ENCODE peak calls at places on chromosomes 5 and 9, in ten cellular contexts. A is GF-D8; P is posterior cingulate gyrus; K is fibroblast of lung; F is stimulated activated CD8-positive, alpha-beta memory T cell treated with anti-CD3 and anti-CD28 coated beads, Interleukin-7, amount 100 ng/mL, for 1 hour; H is activated CD4-positive, alpha-beta T cell treated with anti-CD3 and anti-CD28 coated beads for 24 hours; Q is midbrain; Y is activated naive CD4-positive, alpha-beta T cell treated with anti-CD3 and anti-CD28 coated beads, Interleukin-2, amount 10 ng/mL, durations not matched to agents 7 days and 5 days; X is NCI-H1092 treated with DMSO at 0.1 percent for 48 hours; S is ELR. U is an unnamed sample.
A peak's percentile ranks its signal among the peaks of the same experiment; 100 is the strongest.

GRCh38 chr5:179841621-179842020 is 17.0 kb downstream of the MRNIP start:
- DNase-seq in P (no peak), Y (no peak), Q (no peak), F (no peak), H (no peak), A (no peak), S (no peak), K (no peak), X (no peak), U (no peak)

GRCh38 chr5:8756498-8757084 is 789.3 kb downstream of the SEMA5A start:
- DNase-seq in Q (peak; percentile 79), S (peak; percentile 70), Y (no peak), X (peak; percentile 35), H (no peak), P (peak; percentile 60), K (peak; percentile 49), F (no peak), A (no peak), U (peak; percentile 73)

GRCh38 chr5:150066901-150067396 is 19.4 kb downstream of the CSF1R start:
- DNase-seq in Y (peak; percentile 20), H (no peak), S (peak; percentile 90), F (no peak), K (peak; percentile 72), Q (no peak), X (no peak), A (peak; percentile 23), P (no peak), U (peak; percentile 38)

GRCh38 chr9:83247732-83248131 is 184.8 kb upstream of the RASEF start:
- DNase-seq in Y (no peak), H (no peak), F (no peak), A (no peak), Q (no peak), X (no peak), S (no peak), P (no peak), K (no peak), U (no peak)

GRCh38 chr9:3863114-3863528 is 337.3 kb upstream of the RFX3 start:
- DNase-seq in A (no peak), S (peak; percentile 99), X (no peak), F (no peak), P (no peak), Y (no peak), Q (peak; percentile 60), H (no peak), K (peak; percentile 95), U (peak; percentile 68)

GRCh38 chr9:132662152-132662945 is 7.4 kb downstream of the DDX31 start:
- DNase-seq in H (no peak), X (no peak), F (no peak), P (no peak), Y (no peak), Q (no peak), K (no peak), A (no peak), S (no peak), U (no peak)

GRCh38 chr9:6304232-6304631 is 23.9 kb upstream of the TPD52L3 start:
- DNase-seq in X (no peak), F (no peak), Y (no peak), Q (no peak), H (no peak), K (no peak), P (no peak), S (no peak), A (no peak), U (no peak)

GRCh38 chr5:72191404-72191803 is 84.1 kb downstream of the MAP1B start:
- DNase-seq in S (no peak), P (no peak), Q (no peak), K (no peak), H (no peak), F (no peak), X (no peak), A (no peak), Y (no peak), U (no peak)

GRCh38 chr9:88781500-88782391 is 209.5 kb upstream of the S1PR3 start:
- DNase-seq in F (no peak), S (peak; percentile 24), P (no peak), Q (no peak), K (peak; percentile 77), X (no peak), H (no peak), A (no peak), Y (no peak), U (peak; percentile 83)

GRCh38 chr5:163281512-163281911 is 155.9 kb upstream of the CCNG1 start:
- DNase-seq in S (no peak), Y (no peak), X (no peak), Q (no peak), P (no peak), K (no peak), A (no peak), F (no peak), H (no peak), U (no peak)

GRCh38 chr5:36728697-36729543 is 122.5 kb downstream of the SLC1A3 start:
- DNase-seq in P (no peak), A (peak; percentile 36), H (no peak), K (peak; percentile 56), Q (peak; percentile 77), Y (no peak), X (peak; percentile 37), F (no peak), S (peak; percentile 78), U (peak; percentile 81)

GRCh38 chr5:65072836-65073620 is 304.3 kb downstream of the CWC27 start:
- DNase-seq in A (no peak), X (no peak), P (no peak), K (peak; percentile 75), Y (no peak), Q (no peak), H (no peak), F (no peak), S (no peak), U (peak; percentile 78)

GRCh38 chr5:56269216-56269927 is 36.2 kb upstream of the ANKRD55 start:
- DNase-seq in K (peak; percentile 37), X (peak; percentile 1), Q (no peak), Y (peak; percentile 52), A (no peak), S (peak; percentile 71), F (no peak), H (no peak), P (no peak), U (peak; percentile 73)

GRCh38 chr9:13143281-13143680 is 136.2 kb downstream of the MPDZ start:
- DNase-seq in Q (peak; percentile 52), K (no peak), X (peak; percentile 41), P (no peak), H (no peak), Y (no peak), A (no peak), F (no peak), S (no peak), U (peak; percentile 10)

GRCh38 chr9:91907387-91908292 is 42.4 kb downstream of the ROR2 start:
- DNase-seq in P (no peak), S (no peak), K (peak; percentile 41), H (no peak), Q (no peak), X (no peak), A (no peak), F (no peak), Y (no peak), U (no peak)

GRCh38 chr9:91164724-91165520 is 196.8 kb downstream of the AUH start:
- DNase-seq in Y (peak; percentile 81), H (peak; percentile 52), A (peak; percentile 53), F (peak; percentile 45), Q (no peak), S (peak; percentile 99), X (no peak), K (peak; percentile 100), P (no peak), U (peak; percentile 63)

GRCh38 chr5:127296321-127296720 is 5.7 kb downstream of the MEGF10 start:
- DNase-seq in K (peak; percentile 75), F (no peak), S (peak; percentile 82), H (no peak), Q (no peak), P (no peak), Y (no peak), X (no peak), A (no peak), U (peak; percentile 40)

GRCh38 chr5:67015577-67016290 is 180.9 kb downstream of the CD180 start:
- DNase-seq in F (no peak), H (no peak), K (peak; percentile 91), S (peak; percentile 68), X (peak; percentile 66), P (no peak), Q (no peak), A (no peak), Y (no peak), U (peak; percentile 89)

GRCh38 chr5:5363045-5363444 is 59.4 kb upstream of the ICE1 start:
- DNase-seq in A (no peak), S (peak; percentile 36), H (no peak), F (no peak), Y (no peak), P (no peak), K (peak; percentile 15), X (no peak), Q (no peak), U (no peak)

GRCh38 chr9:68731857-68732256 is 26.8 kb downstream of the PIP5K1B start:
- DNase-seq in X (no peak), A (no peak), F (no peak), P (no peak), K (no peak), H (no peak), S (no peak), Q (no peak), Y (no peak), U (no peak)

GRCh38 chr9:121744687-121745395 is 93.4 kb downstream of the DAB2IP start:
- DNase-seq in H (no peak), A (no peak), K (peak; percentile 75), Q (no peak), X (no peak), S (peak; percentile 72), Y (no peak), F (no peak), P (no peak), U (no peak)

GRCh38 chr5:104421431-104421830 is 858.8 kb upstream of the NUDT12 start:
- DNase-seq in Q (no peak), A (no peak), Y (no peak), P (no peak), F (no peak), X (no peak), K (no peak), H (no peak), S (no peak), U (no peak)

GRCh38 chr5:90434116-90434714 is 24.7 kb upstream of the CETN3 start:
- DNase-seq in F (peak; percentile 14), P (peak; percentile 71), X (peak; percentile 33), K (peak; percentile 37), A (no peak), H (peak; percentile 19), S (peak; percentile 61), Q (peak; percentile 30), Y (peak; percentile 71), U (peak; percentile 64)

GRCh38 chr9:116383133-116383532 is 229.5 kb downstream of the PAPPA start:
- DNase-seq in X (no peak), K (no peak), H (no peak), Y (no peak), Q (no peak), A (no peak), S (no peak), F (no peak), P (no peak), U (no peak)

GRCh38 chr9:124511426-124511840 is 4.2 kb upstream of the NR5A1 start:
- DNase-seq in Q (no peak), Y (no peak), A (no peak), H (no peak), P (no peak), S (no peak), X (no peak), F (no peak), K (no peak), U (no peak)

GRCh38 chr5:75623846-75624245 is 12.6 kb downstream of the ANKDD1B start:
- DNase-seq in F (no peak), Q (no peak), Y (no peak), X (no peak), S (no peak), K (peak; percentile 36), P (no peak), A (no peak), H (no peak), U (no peak)